ENCODE peak calls at places on chromosomes 1 and 21, in four cellular contexts. D is vagina, S is DND-41, B is PC-3. Y is an unnamed sample. For H3K27me3, the result is how much of the 10 kb centered on the place peaks cover.

GRCh38 chr1:183198463-183198862 is 12.4 kb downstream of the LAMC2 start:
- DNase-seq in D (no peak), S (no peak), B (no peak), Y (no peak)

GRCh38 chr1:147110872-147111271 is 61.4 kb downstream of the PRKAB2 start:
- DNase-seq in B (no peak), S (no peak), D (no peak), Y (no peak)

GRCh38 chr1:32480003-32480402 is 15.1 kb downstream of the ZBTB8B start:
- DNase-seq in B (no peak), D (no peak), S (no peak), Y (no peak)

GRCh38 chr1:119083980-119084379 is 56.5 kb downstream of the WARS2 start:
- DNase-seq in D (no peak), S (no peak), B (no peak), Y (no peak)

GRCh38 chr1:8472668-8473067 is 154.8 kb downstream of the SLC45A1 start:
- DNase-seq in B (no peak), D (no peak), S (peak), Y (no peak)

GRCh38 chr1:43947061-43947889 is 525 bp downstream of the IPO13 start:
- DNase-seq in S (peak), D (no peak), B (no peak), Y (no peak)

GRCh38 chr1:206714331-206715058 is 29.8 kb downstream of the MAPKAPK2 start:
- DNase-seq in D (no peak), B (peak), S (no peak), Y (peak)

GRCh38 chr1:64539808-64540207 is 69.9 kb downstream of the CACHD1 start:
- DNase-seq in D (no peak), B (no peak), S (no peak), Y (no peak)

GRCh38 chr1:232049335-232049734 is 422.7 kb downstream of the DISC1 start:
- DNase-seq in B (no peak), D (no peak), S (no peak), Y (no peak)

GRCh38 chr1:26418865-26419349 is 8.3 kb downstream of the LIN28A start:
- DNase-seq in B (no peak), S (no peak), D (no peak), Y (no peak)

GRCh38 chr1:37017737-37018136 is 16.6 kb downstream of the GRIK3 start:
- DNase-seq in B (no peak), D (no peak), S (no peak), Y (no peak)

GRCh38 chr1:150563340-150564038 is 14.3 kb downstream of the ADAMTSL4 start:
- DNase-seq in D (no peak), S (no peak), B (peak), Y (peak)

GRCh38 chr1:193264313-193265065 is 78.1 kb upstream of the B3GALT2 start:
- DNase-seq in D (no peak), B (no peak), S (no peak), Y (no peak)

GRCh38 chr21:26057488-26058170 is 112.9 kb downstream of the APP start:
- DNase-seq in B (no peak), D (no peak), S (no peak), Y (no peak)

GRCh38 chr1:18583326-18583941 is 47.2 kb upstream of the PAX7 start:
- DNase-seq in D (no peak), S (no peak), B (no peak), Y (no peak)

GRCh38 chr1:175576870-175577269 is 166.5 kb downstream of the TNR start:
- DNase-seq in S (no peak), D (no peak), B (no peak), Y (no peak)

GRCh38 chr1:14519976-14520375 is 78.5 kb upstream of the KAZN start:
- DNase-seq in S (no peak), B (peak), D (no peak), Y (no peak)

GRCh38 chr1:66374561-66375111 is 159.3 kb upstream of the SGIP1 start:
- DNase-seq in B (peak), D (no peak), S (no peak), Y (no peak)

GRCh38 chr1:182909578-182909977 is 43.4 kb downstream of the SHCBP1L start:
- DNase-seq in D (no peak), S (no peak), B (no peak), Y (no peak)

GRCh38 chr1:192983349-192983980 is 75.7 kb downstream of the UCHL5 start:
- DNase-seq in B (peak), S (no peak), D (no peak), Y (no peak)

GRCh38 chr1:176469450-176469985 is 6.5 kb downstream of the PAPPA2 start:
- DNase-seq in S (no peak), D (no peak), B (no peak), Y (no peak)

GRCh38 chr1:247421074-247421473 is 5.1 kb downstream of the NLRP3 start:
- DNase-seq in D (no peak), B (no peak), S (no peak), Y (no peak)

GRCh38 chr1:147242449-147243227 is at the start of gene CHD1L:
- DNase-seq in S (peak), D (no peak), B (peak), Y (peak)

GRCh38 chr1:221693087-221693486 is 48.8 kb downstream of the DUSP10 start:
- DNase-seq in S (no peak), D (no peak), B (no peak), Y (no peak)
- TF ChIP-seq CTCF in S (peak), D (no peak), B (peak), Y (no peak)

GRCh38 chr1:24201941-24202440 is 14.9 kb upstream of the IFNLR1 start:
- DNase-seq in D (no peak), S (peak), B (peak), Y (peak)
- H3K27ac ChIP-seq in D (peak), S (no peak), B (peak), Y (no peak)

DNA sequence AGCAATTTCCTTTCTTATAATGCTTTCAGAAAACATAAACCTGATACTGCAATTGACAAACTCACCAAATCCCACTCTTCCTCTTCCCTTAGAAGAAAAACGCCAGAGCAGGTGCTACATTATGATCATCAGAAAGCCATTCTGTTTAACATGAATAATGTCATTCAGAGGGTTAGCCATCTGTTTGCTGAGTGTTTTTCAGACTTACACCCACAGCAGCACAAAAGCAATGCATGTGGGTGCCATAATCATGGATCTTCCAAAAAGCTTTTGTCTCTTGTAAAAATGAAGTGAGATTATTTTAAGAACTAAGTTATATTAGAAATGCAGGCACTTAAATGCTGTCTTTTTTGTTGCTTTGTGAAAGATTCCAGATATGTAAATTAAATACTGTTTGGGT is 204.6 kb upstream of the TMPRSS15 start:
- DNase-seq in B (no peak), S (no peak), D (no peak), Y (no peak)
- H3K27me3 ChIP-seq in B (under half), S (under half), D (under half), Y (under half)

GRCh38 chr1:161020573-161021167 is at the start of gene F11R:
- DNase-seq in B (peak), D (no peak), S (no peak), Y (peak)
- TF ChIP-seq CTCF in B (peak), D (no peak), S (no peak), Y (peak)

GRCh38 chr1:204350265-204350664 is 9.5 kb downstream of the PLEKHA6 start:
- DNase-seq in D (no peak), B (no peak), S (no peak), Y (no peak)
- H3K27ac ChIP-seq in D (no peak), B (no peak), S (no peak), Y (no peak)

DNA sequence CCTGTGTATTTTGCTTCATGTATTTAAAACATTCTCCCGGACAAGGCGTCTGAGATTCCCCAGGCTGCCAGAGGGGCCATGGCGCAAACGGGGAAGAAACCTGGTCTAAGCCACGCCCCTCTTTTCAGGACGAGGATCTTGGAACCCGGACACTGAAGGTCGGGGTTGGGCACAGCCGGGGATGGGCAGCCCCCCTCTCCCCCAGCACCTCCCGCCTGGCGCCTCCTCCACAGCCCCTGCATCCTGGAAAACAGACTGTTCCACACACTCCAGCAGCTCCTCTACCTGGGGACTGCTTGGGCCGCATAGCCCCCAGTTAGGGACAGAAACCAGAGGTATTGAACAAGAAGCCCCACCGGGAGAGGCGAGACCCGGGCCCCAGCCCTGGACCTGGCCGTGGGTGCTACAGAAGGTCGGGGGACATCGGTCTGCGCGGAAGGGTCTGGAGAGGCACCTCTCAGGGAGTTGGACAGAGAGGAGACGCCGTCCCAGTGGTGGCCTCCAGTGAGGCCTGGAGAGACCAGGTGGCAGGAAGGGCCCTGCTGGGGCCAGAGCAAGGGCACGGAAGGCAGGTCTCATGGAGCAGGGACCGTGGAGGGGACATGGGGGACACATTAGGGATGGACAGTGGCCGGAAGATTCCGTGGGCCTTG is 5.4 kb downstream of the TP73 start:
- DNase-seq in D (no peak), B (no peak), S (no peak), Y (peak)
- H3K27me3 ChIP-seq in D (under half), B (half or more), S (under half), Y (under half)

GRCh38 chr21:37165606-37166005 is 92.6 kb downstream of the TTC3 start:
- DNase-seq in D (no peak), B (no peak), S (no peak), Y (no peak)

GRCh38 chr21:37172646-37173045 is 94.5 kb downstream of the VPS26C start:
- DNase-seq in B (no peak), D (no peak), S (no peak), Y (no peak)

GRCh38 chr21:37168666-37169065 is 95.6 kb downstream of the TTC3 start:
- DNase-seq in D (no peak), S (no peak), B (no peak), Y (no peak)

GRCh38 chr21:37164742-37165141 is 91.7 kb downstream of the TTC3 start:
- DNase-seq in D (no peak), S (no peak), B (no peak), Y (no peak)

GRCh38 chr21:37166733-37167132 is 93.7 kb downstream of the TTC3 start:
- DNase-seq in S (no peak), D (no peak), B (peak), Y (no peak)
- TF ChIP-seq CTCF in S (peak), D (no peak), B (peak), Y (peak)

DNA sequence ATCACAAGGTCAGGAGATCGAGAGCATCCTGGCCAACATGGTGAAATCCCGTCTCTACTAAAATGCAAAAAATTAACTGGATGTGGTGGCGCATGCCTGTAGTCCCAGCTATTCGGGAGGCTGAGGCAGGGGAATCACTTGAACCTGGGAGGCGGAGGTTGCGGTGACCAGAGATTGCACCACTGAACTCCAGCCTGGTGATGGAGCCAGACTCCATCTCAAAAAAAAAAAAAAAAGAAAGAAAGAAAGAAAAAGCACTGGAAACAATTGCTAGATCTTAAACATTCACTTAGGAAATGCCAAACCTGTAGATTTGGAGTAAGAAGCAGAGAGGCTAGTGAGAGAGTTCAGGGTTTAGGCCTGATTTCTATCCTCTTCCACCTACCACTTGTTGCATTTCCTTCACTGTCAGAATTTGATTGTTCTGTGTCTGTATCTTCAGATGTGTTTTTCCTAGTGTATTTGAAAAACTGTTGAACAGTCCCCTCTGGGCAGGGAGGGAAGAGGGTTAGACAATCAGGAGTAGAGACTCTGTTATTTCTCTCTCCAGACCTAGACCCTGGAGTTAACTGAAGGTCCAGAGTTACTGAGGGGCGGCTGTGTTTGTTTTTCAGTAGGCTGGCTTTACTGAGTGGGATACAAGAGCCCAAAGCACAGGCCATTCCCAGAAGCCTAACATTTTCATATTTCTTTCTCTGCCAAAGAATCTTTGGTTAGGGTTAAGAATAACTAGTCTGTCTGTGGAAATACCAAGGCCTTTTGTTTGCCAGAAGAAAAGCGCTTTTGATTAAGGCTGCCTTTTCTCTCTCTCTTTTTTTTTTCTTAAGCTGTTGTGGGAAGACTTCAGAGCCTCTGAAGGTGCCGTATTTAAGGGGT is 31.1 kb upstream of the MACF1 start:
- DNase-seq in S (no peak), B (no peak), D (no peak), Y (no peak)
- H3K27ac ChIP-seq in S (no peak), B (no peak), D (peak), Y (peak)

Y was measured in upper lobe of right lung.